ENCODE peak calls at places on chromosome 22, in four cellular contexts. One of them, this sample, is unnamed.

GRCh38 chr22:46066691-46067090 is 83.6 kb upstream of the PPARA start:
- DNase-seq in MM.1S: no peak
- DNase-seq in fibroblast of villous mesenchyme: peak
- DNase-seq in choroid plexus epithelial cell: no peak
- DNase-seq in this sample: peak

GRCh38 chr22:47854226-47854625 is 1091.8 kb downstream of the TBC1D22A start:
- DNase-seq in MM.1S: no peak
- DNase-seq in fibroblast of villous mesenchyme: peak
- DNase-seq in choroid plexus epithelial cell: no peak
- DNase-seq in this sample: no peak

GRCh38 chr22:49212466-49212865 is 615.2 kb downstream of the BRD1 start:
- DNase-seq in choroid plexus epithelial cell: no peak
- DNase-seq in MM.1S: no peak
- DNase-seq in fibroblast of villous mesenchyme: no peak
- DNase-seq in this sample: no peak

GRCh38 chr22:43442386-43443060 is 30.7 kb downstream of the MPPED1 start:
- DNase-seq in MM.1S: no peak
- DNase-seq in fibroblast of villous mesenchyme: no peak
- DNase-seq in choroid plexus epithelial cell: no peak
- DNase-seq in this sample: no peak

GRCh38 chr22:20749453-20749852 is 24.5 kb upstream of the SERPIND1 start:
- DNase-seq in MM.1S: no peak
- DNase-seq in choroid plexus epithelial cell: no peak
- DNase-seq in fibroblast of villous mesenchyme: no peak
- DNase-seq in this sample: no peak

GRCh38 chr22:41524283-41524682 is 20.0 kb downstream of the POLR3H start:
- DNase-seq in choroid plexus epithelial cell: peak
- DNase-seq in MM.1S: no peak
- DNase-seq in fibroblast of villous mesenchyme: peak
- DNase-seq in this sample: peak

GRCh38 chr22:20573830-20574615 is 66.6 kb downstream of the MED15 start:
- DNase-seq in MM.1S: no peak
- DNase-seq in fibroblast of villous mesenchyme: no peak
- DNase-seq in choroid plexus epithelial cell: no peak
- DNase-seq in this sample: no peak

GRCh38 chr22:38009000-38009806 is 24.8 kb upstream of the SOX10 start:
- DNase-seq in fibroblast of villous mesenchyme: no peak
- DNase-seq in choroid plexus epithelial cell: no peak
- DNase-seq in MM.1S: no peak
- DNase-seq in this sample: no peak

GRCh38 chr22:20523118-20523983 is 15.9 kb downstream of the MED15 start:
- DNase-seq in fibroblast of villous mesenchyme: peak
- DNase-seq in MM.1S: no peak
- DNase-seq in choroid plexus epithelial cell: peak
- DNase-seq in this sample: peak

GRCh38 chr22:42648368-42649260 is 578 bp downstream of the CYB5R3 start:
- DNase-seq in choroid plexus epithelial cell: peak
- DNase-seq in fibroblast of villous mesenchyme: peak
- DNase-seq in MM.1S: peak
- DNase-seq in this sample: peak

GRCh38 chr22:45320326-45320976 is 10.7 kb downstream of the FAM118A start:
- DNase-seq in fibroblast of villous mesenchyme: peak
- DNase-seq in MM.1S: no peak
- DNase-seq in choroid plexus epithelial cell: peak
- DNase-seq in this sample: no peak

GRCh38 chr22:36419912-36420882 is 32.4 kb upstream of the MYH9 start:
- DNase-seq in MM.1S: no peak
- DNase-seq in choroid plexus epithelial cell: no peak
- DNase-seq in fibroblast of villous mesenchyme: peak
- DNase-seq in this sample: peak

GRCh38 chr22:17597217-17597616 is 31.3 kb downstream of the ATP6V1E1 start:
- DNase-seq in choroid plexus epithelial cell: peak
- DNase-seq in MM.1S: no peak
- DNase-seq in fibroblast of villous mesenchyme: peak
- DNase-seq in this sample: no peak

GRCh38 chr22:46119729-46120419 is 30.5 kb upstream of the PPARA start:
- DNase-seq in choroid plexus epithelial cell: peak
- DNase-seq in fibroblast of villous mesenchyme: peak
- DNase-seq in MM.1S: no peak
- DNase-seq in this sample: peak

GRCh38 chr22:36365020-36365411 is 22.8 kb downstream of the MYH9 start:
- DNase-seq in choroid plexus epithelial cell: peak
- DNase-seq in MM.1S: no peak
- DNase-seq in fibroblast of villous mesenchyme: peak
- DNase-seq in this sample: peak

GRCh38 chr22:42172385-42173172 is 42.0 kb upstream of the CYP2D6 start:
- DNase-seq in choroid plexus epithelial cell: no peak
- DNase-seq in MM.1S: no peak
- DNase-seq in fibroblast of villous mesenchyme: no peak
- DNase-seq in this sample: peak

GRCh38 chr22:37559901-37560681 is at the start of gene CDC42EP1:
- DNase-seq in choroid plexus epithelial cell: peak
- DNase-seq in MM.1S: no peak
- DNase-seq in fibroblast of villous mesenchyme: peak
- DNase-seq in this sample: peak

GRCh38 chr22:27597703-27598444 is 203.7 kb downstream of the MN1 start:
- DNase-seq in choroid plexus epithelial cell: peak
- DNase-seq in MM.1S: no peak
- DNase-seq in fibroblast of villous mesenchyme: peak
- DNase-seq in this sample: peak

GRCh38 chr22:45426387-45426786 is 12.9 kb downstream of the RIBC2 start:
- DNase-seq in choroid plexus epithelial cell: no peak
- DNase-seq in fibroblast of villous mesenchyme: no peak
- DNase-seq in MM.1S: no peak
- DNase-seq in this sample: no peak

GRCh38 chr22:17792289-17792688 is 18.0 kb upstream of the BID start:
- DNase-seq in MM.1S: no peak
- DNase-seq in fibroblast of villous mesenchyme: no peak
- DNase-seq in choroid plexus epithelial cell: no peak
- DNase-seq in this sample: no peak

GRCh38 chr22:41504397-41504796 is 35.5 kb downstream of the ACO2 start:
- DNase-seq in fibroblast of villous mesenchyme: peak
- DNase-seq in MM.1S: no peak
- DNase-seq in choroid plexus epithelial cell: no peak
- DNase-seq in this sample: peak

GRCh38 chr22:43185860-43186261 is 1.1 kb downstream of the TTLL12 start:
- DNase-seq in fibroblast of villous mesenchyme: peak
- DNase-seq in choroid plexus epithelial cell: peak
- DNase-seq in MM.1S: peak
- DNase-seq in this sample: no peak

GRCh38 chr22:37636186-37636948 is 3.1 kb upstream of the SH3BP1 start:
- DNase-seq in choroid plexus epithelial cell: peak
- DNase-seq in fibroblast of villous mesenchyme: peak
- DNase-seq in MM.1S: peak
- DNase-seq in this sample: peak

GRCh38 chr22:42387631-42388030 is 44.6 kb downstream of the NFAM1 start:
- DNase-seq in choroid plexus epithelial cell: no peak
- DNase-seq in MM.1S: no peak
- DNase-seq in fibroblast of villous mesenchyme: no peak
- DNase-seq in this sample: no peak

GRCh38 chr22:19066531-19067271 is 55.5 kb downstream of the DGCR2 start:
- DNase-seq in MM.1S: no peak
- DNase-seq in fibroblast of villous mesenchyme: peak
- DNase-seq in choroid plexus epithelial cell: peak
- DNase-seq in this sample: peak

GRCh38 chr22:19067696-19068348 is 54.4 kb downstream of the DGCR2 start:
- DNase-seq in choroid plexus epithelial cell: no peak
- DNase-seq in MM.1S: no peak
- DNase-seq in fibroblast of villous mesenchyme: no peak
- DNase-seq in this sample: no peak

GRCh38 chr22:19069451-19069850 is 52.8 kb downstream of the DGCR2 start:
- DNase-seq in MM.1S: no peak
- DNase-seq in choroid plexus epithelial cell: no peak
- DNase-seq in fibroblast of villous mesenchyme: no peak
- DNase-seq in this sample: no peak

GRCh38 chr22:19070397-19071169 is 51.6 kb downstream of the DGCR2 start:
- DNase-seq in MM.1S: no peak
- DNase-seq in fibroblast of villous mesenchyme: no peak
- DNase-seq in choroid plexus epithelial cell: no peak
- DNase-seq in this sample: no peak

DNA sequence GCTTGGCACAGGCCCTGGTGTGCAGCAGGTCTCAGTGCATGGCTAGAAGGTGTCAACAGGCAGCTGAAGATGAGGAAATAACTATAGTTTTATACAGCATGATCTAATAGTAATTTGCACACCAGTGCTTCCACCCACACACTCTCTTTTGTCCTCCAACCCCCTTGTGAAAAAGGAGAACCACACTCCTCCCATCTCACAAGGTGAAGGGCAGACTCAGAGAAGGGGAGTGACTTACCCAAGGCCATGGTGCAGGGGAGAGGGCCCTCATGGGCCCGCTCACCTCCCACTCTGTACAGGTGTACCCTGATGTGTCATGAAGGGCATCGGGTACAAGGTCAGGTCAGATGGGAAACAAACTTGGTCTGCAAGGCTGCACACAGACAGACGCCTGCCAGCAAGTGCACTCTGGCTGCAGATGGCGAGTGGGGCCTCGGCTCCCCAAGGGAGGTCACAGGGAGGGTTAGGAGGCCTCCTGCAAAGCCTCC is 53.4 kb downstream of the DGCR2 start:
- DNase-seq in choroid plexus epithelial cell: no peak
- DNase-seq in fibroblast of villous mesenchyme: no peak
- DNase-seq in MM.1S: no peak
- DNase-seq in this sample: no peak
- TF ChIP-seq CTCF in choroid plexus epithelial cell: no peak
- TF ChIP-seq CTCF in fibroblast of villous mesenchyme: no peak
- TF ChIP-seq CTCF in MM.1S: no peak
- TF ChIP-seq CTCF in this sample: no peak

GRCh38 chr22:22076937-22077703 is 94.5 kb upstream of the TOP3B start:
- DNase-seq in fibroblast of villous mesenchyme: peak
- DNase-seq in choroid plexus epithelial cell: peak
- DNase-seq in MM.1S: no peak
- DNase-seq in this sample: peak

GRCh38 chr22:22073769-22074561 is 91.4 kb upstream of the TOP3B start:
- DNase-seq in fibroblast of villous mesenchyme: no peak
- DNase-seq in MM.1S: no peak
- DNase-seq in choroid plexus epithelial cell: no peak
- DNase-seq in this sample: no peak

GRCh38 chr22:22076361-22076760 is 93.8 kb upstream of the TOP3B start:
- DNase-seq in fibroblast of villous mesenchyme: no peak
- DNase-seq in MM.1S: no peak
- DNase-seq in choroid plexus epithelial cell: no peak
- DNase-seq in this sample: no peak

GRCh38 chr22:22074634-22075381 is 92.2 kb upstream of the TOP3B start:
- DNase-seq in choroid plexus epithelial cell: no peak
- DNase-seq in fibroblast of villous mesenchyme: peak
- DNase-seq in MM.1S: no peak
- DNase-seq in this sample: peak

DNA sequence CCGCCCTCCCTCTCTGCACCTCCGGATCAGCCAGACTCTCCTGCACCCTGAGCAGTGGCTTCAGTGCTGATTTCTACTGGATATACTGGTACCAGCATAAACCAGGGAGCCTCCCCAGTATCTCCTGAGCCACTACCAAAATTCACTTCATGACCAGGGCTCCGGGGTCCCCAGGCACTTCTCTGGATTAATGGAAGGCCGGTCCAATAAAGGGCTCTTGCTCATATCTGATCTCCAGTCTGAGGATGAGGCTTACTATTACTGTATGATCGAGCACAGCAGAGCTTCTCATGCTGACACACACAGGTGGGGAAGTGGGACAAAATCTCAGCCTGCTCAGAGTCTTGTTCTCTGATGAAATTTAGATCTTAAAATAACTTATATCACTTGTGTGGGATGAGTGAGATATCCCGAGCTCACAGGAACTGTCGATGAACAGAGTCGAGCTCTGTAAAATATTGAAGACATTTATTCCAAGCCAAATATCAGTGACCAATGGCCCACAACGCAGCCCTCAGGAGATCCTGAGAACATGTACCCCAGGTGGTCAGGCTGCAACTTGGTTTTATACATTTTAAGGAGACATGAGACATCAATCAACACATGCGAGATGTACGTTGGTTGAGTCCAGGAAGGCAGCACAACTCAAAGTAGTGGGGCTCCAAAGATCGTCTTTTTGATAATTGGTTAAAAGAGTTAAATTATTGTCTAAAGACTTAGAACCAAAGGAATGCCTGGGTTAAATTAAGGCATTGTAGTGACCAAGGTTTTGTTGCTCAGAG is 93.0 kb upstream of the TOP3B start:
- DNase-seq in fibroblast of villous mesenchyme: no peak
- DNase-seq in choroid plexus epithelial cell: no peak
- DNase-seq in MM.1S: no peak
- DNase-seq in this sample: no peak
- H3K4me3 ChIP-seq in fibroblast of villous mesenchyme: no peak
- H3K4me3 ChIP-seq in choroid plexus epithelial cell: no peak
- H3K4me3 ChIP-seq in MM.1S: no peak
- H3K4me3 ChIP-seq in this sample: no peak

DNA sequence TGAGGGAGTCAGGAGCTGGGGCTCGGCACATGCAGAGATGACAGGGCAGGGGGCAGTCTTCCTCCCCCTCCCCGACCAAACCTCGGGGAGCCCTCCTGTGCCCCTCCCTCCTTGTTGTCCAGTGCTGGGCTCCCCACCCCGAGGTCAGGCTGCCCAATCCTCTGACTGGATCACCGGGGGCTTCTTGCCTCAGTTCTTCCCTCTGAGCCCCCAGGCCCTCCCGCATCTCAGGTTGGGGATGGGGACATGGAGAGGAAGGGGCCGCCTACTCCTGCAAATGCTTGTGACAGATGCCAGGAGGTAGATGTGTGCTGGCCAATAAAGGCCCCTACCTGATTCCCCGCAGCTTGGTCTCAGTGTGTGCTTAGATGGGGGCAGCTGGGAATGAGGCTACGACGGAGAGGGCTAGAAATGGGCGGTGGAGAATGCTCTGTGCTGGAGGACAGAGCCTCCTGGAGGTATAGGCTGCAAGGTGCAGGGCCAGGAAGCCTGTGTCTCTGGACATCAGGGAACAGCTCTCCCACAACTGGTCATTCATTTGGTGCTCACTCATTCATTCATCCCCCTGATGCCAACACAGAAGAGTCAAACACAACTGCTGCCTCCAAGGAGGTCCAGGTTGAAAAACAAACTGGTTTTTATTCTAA is 8.4 kb downstream of the RHBDD3 start:
- DNase-seq in choroid plexus epithelial cell: peak
- DNase-seq in fibroblast of villous mesenchyme: no peak
- DNase-seq in MM.1S: no peak
- DNase-seq in this sample: no peak
- TF ChIP-seq CTCF in choroid plexus epithelial cell: peak
- TF ChIP-seq CTCF in fibroblast of villous mesenchyme: peak
- TF ChIP-seq CTCF in MM.1S: no peak
- TF ChIP-seq CTCF in this sample: no peak

DNA sequence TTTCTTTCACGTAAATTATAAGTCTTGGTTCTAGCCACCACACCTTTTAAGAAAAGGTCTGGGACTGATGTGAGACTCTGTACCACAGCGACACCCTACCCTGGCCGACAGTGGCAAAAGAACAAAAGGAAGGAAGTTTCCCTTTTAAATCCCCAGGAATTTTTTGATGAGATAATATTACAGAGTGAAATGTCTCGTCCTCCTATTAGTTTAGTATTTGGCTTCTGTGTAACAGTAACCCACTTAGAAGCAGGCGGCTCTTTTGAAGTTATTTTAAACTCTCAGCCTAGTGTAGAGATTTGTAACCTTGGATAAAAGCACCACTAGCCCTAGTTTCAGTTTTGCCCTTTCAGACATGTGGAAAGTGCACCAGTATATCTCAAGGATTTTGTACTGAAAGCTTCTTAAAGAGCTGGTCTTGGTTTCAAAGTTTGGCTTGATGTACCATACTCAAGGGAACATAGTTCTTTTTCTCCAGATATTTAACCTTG is 84.1 kb downstream of the C22orf31 start:
- DNase-seq in fibroblast of villous mesenchyme: peak
- DNase-seq in choroid plexus epithelial cell: peak
- DNase-seq in MM.1S: peak
- DNase-seq in this sample: peak
- H3K4me3 ChIP-seq in fibroblast of villous mesenchyme: peak
- H3K4me3 ChIP-seq in choroid plexus epithelial cell: peak
- H3K4me3 ChIP-seq in MM.1S: no peak
- H3K4me3 ChIP-seq in this sample: no peak

This sample was measured in cardiac fibroblast.